ENCODE peak calls at places on chromosomes 11 and 22, in four cellular contexts. B is uterus, F is A549, P is transverse colon. R is an unnamed sample.
A peak's percentile ranks its signal among the peaks of the same experiment; 100 is the strongest.

GRCh38 chr22:36048911-36049677 is 20.5 kb upstream of the RBFOX2 start:
- DNase-seq in B (no peak), F (no peak), P (no peak), R (no peak)

GRCh38 chr11:93741882-93742226 is 382 bp downstream of the C11orf54 start:
- DNase-seq in B (no peak), F (peak; percentile 71), P (peak; percentile 72), R (peak; percentile 87)

GRCh38 chr22:30459206-30460052 is 12.4 kb downstream of the SEC14L3 start:
- DNase-seq in B (no peak), F (no peak), P (no peak), R (peak; percentile 56)

GRCh38 chr11:45435706-45436105 is 149.6 kb upstream of the SYT13 start:
- DNase-seq in B (no peak), F (no peak), P (no peak), R (no peak)

GRCh38 chr11:121152764-121153163 is 51.7 kb downstream of the TECTA start:
- DNase-seq in B (no peak), F (no peak), P (no peak), R (no peak)

GRCh38 chr11:62805991-62806441 is 776 bp upstream of the NXF1 start:
- DNase-seq in B (no peak), F (no peak), P (peak; percentile 16), R (no peak)

GRCh38 chr22:20425821-20426615 is 11.6 kb downstream of the SCARF2 start:
- DNase-seq in B (no peak), F (no peak), P (no peak), R (no peak)

GRCh38 chr11:13663631-13664071 is 4.8 kb upstream of the FAR1 start:
- DNase-seq in B (no peak), F (no peak), P (peak; percentile 29), R (no peak)

GRCh38 chr22:39727541-39727940 is 157.0 kb downstream of the CACNA1I start:
- DNase-seq in B (no peak), F (peak; percentile 24), P (no peak), R (peak; percentile 22)

GRCh38 chr11:67357831-67358555 is 4.6 kb upstream of the POLD4 start:
- DNase-seq in B (no peak), F (peak; percentile 43), P (no peak), R (no peak)

GRCh38 chr22:32544953-32545558 is 70.4 kb downstream of the FBXO7 start:
- DNase-seq in B (no peak), F (no peak), P (no peak), R (no peak)

GRCh38 chr22:50610581-50610980 is 10.0 kb downstream of the MAPK8IP2 start:
- DNase-seq in B (no peak), F (no peak), P (no peak), R (no peak)

GRCh38 chr11:68213135-68213515 is at the start of gene KMT5B:
- DNase-seq in B (peak; percentile 70), F (no peak), P (peak; percentile 58), R (no peak)

GRCh38 chr11:205221-206001 is 1.8 kb downstream of the BET1L start:
- DNase-seq in B (no peak), F (no peak), P (no peak), R (no peak)

GRCh38 chr22:48803171-48803992 is 1024.3 kb downstream of the BRD1 start:
- DNase-seq in B (no peak), F (no peak), P (no peak), R (no peak)

GRCh38 chr22:26502688-26503561 is 9.3 kb downstream of the TFIP11 start:
- DNase-seq in B (no peak), F (no peak), P (peak; percentile 55), R (no peak)
- TF ChIP-seq CTCF in B (peak; percentile 9), F (peak; percentile 56), P (peak; percentile 18), R (no peak)

GRCh38 chr11:2272946-2273280 is 2.5 kb upstream of the ASCL2 start:
- DNase-seq in B (peak; percentile 6), F (no peak), P (no peak), R (no peak)

GRCh38 chr11:2270322-2271076 is at the start of gene ASCL2:
- DNase-seq in B (no peak), F (no peak), P (no peak), R (peak; percentile 53)

GRCh38 chr11:2271077-2271326 is 614 bp upstream of the ASCL2 start:
- DNase-seq in B (peak; percentile 48), F (no peak), P (peak; percentile 41), R (no peak)

GRCh38 chr11:2272241-2272945 is 2.0 kb upstream of the ASCL2 start:
- DNase-seq in B (no peak), F (no peak), P (no peak), R (no peak)

DNA sequence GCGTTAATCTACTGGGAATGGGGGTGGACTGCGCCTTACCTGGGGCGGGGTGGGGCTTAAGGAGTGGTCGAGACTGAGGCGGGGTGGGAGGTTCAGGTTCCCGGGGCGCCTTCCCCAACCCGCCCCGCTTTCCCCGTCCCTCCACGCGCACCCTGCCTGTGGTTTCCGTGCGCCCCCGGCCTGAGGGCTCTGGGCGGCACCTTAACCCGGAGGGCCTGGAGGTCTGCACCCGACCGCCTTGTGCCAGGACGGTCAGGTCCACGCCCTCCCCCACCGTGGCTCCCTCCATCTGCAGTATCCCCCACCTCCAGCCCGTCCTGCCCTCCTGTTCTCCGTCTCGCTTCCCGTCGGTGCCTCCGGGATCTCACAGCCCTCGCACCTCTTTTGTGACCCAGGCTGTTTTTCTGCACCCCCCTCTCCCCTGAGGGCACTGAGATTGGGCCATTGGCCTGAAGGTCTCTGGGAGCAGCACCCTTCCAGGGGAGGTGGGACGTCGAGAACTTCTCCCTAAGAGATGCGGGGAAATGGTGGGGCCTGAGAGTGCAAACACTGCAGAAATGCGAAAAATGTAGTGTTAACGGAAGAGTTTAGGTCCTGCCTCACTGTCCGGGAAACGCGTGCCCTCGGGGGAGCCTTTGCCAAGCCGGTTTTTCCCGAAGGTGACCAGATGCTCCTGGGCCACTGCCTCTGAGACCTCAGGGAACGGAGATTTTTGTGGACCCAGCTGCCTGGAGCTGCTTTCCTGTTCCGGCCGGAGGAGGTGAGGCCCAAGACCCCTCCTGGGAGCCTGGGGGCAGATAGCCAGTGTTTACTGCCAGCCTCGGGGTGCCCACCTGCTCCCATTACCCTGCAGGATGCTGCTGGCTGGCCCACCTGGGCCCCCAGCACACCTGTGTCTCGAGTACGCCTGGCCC is 1.2 kb upstream of the ASCL2 start:
- DNase-seq in B (peak; percentile 11), F (no peak), P (no peak), R (peak; percentile 65)
- H3K4me3 ChIP-seq in B (no peak overlapping the region), F (no peak overlapping the region), P (no peak overlapping the region), R (no peak overlapping the region)

DNA sequence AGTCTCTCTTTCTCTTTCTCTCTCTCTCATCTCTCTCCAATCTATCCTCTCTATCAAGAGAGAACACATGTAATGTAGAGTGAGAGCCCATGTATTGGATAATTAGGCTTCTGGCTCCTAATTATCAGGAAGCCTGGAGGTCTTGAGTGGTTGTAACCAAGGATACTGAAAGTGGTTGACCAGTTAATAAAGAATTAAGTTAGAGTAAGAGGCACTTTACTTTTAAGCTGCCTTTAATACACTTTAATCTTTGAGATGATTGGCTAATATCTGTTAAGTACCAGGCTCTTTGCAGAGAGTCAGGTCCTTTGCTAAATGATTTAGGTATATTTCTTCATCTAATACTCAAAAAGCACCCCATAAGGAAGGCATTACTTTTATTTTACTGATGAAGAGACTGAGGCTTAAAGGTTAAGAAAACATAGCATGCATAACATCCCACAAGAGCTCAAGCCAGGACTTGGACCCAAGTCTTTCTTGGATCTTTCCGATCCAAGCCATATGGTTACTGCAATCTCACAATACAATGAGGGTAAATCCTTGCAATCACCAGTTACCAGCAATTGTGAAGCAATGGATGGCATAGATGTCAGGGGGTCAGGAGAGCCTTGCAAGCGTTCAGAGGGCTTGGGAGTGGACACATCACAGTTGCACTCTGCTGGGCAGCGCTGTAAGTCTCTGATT is 22.1 kb downstream of the CD44 start:
- DNase-seq in B (no peak), F (no peak), P (no peak), R (no peak)
- H3K4me1 ChIP-seq in B (no peaks in the 10 kb centered on the region), F (peaks cover 90% of the 10 kb centered on the region), P (peaks cover 50% of the 10 kb centered on the region), R (peaks cover 18% of the 10 kb centered on the region)

GRCh38 chr11:113587318-113587739 is 112.1 kb upstream of the DRD2 start:
- DNase-seq in B (no peak), F (no peak), P (no peak), R (no peak)
- TF ChIP-seq CTCF in B (no peak), F (no peak), P (no peak), R (no peak)

DNA sequence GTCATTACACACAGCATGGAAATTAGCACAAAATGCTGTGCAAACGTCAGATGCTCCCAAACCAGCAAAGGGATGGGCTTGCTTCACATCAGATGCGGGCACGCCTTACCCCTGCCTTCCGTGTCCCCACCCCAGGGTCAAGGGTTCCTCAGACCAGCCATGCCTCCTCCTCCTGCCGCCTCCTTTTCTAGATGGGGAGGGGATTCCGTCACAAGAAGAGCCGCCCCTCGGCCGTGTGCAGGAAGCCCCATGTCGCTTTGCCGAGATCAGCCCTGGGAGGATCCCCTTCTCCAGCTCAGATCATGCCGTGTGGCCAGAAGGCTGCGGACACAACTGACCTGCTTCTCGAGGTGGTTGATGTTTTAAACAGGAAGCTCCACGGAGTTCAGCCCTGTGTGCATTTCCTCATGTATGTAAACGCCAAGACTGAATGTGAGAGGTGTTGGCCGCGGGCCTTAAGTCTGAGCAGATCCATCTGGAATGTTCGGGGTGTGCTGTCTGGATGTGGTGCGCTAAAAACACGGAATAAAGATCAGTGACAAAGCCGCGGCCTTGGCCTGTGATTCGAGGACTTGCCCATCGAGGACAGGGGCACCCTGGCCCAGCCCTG is 412.8 kb downstream of the TBC1D22A start:
- DNase-seq in B (peak; percentile 38), F (no peak), P (peak; percentile 21), R (peak; percentile 22)
- H3K4me3 ChIP-seq in B (no peak overlapping the region), F (no peak overlapping the region), P (no peak overlapping the region), R (no peak overlapping the region)

GRCh38 chr11:3159296-3160190 is 5.6 kb downstream of the OSBPL5 start:
- DNase-seq in B (peak; percentile 64), F (no peak), P (peak; percentile 56), R (no peak)
- H3K4me1 ChIP-seq in B (peaks cover 43% of the 10 kb centered on the region), F (peaks cover 9% of the 10 kb centered on the region), P (peaks cover 75% of the 10 kb centered on the region), R (no peaks in the 10 kb centered on the region)

GRCh38 chr11:124886978-124887666 is 10.5 kb downstream of the ROBO4 start:
- DNase-seq in B (no peak), F (no peak), P (no peak), R (no peak)
- TF ChIP-seq CTCF in B (no peak), F (no peak), P (no peak), R (no peak)

R was measured in Caco-2.